ENCODE peak calls at places on chromosomes 2 and 18, in seven cellular contexts. One of them, this sample, is unnamed.

GRCh38 chr2:238123991-238124470 is 14.4 kb upstream of the KLHL30 start:
- DNase-seq in epithelial cell of proximal tubule: no peak
- DNase-seq in mucosa of descending colon: peak; percentile 29
- DNase-seq in GM13976: no peak
- DNase-seq in progenitor cell of endocrine pancreas: no peak
- DNase-seq in CD4-positive, alpha-beta T cell: no peak
- DNase-seq in left ventricle myocardium inferior: no peak
- DNase-seq in this sample: no peak

GRCh38 chr2:189587771-189588170 is 7.2 kb upstream of the SLC40A1 start:
- DNase-seq in epithelial cell of proximal tubule: no peak
- DNase-seq in progenitor cell of endocrine pancreas: no peak
- DNase-seq in CD4-positive, alpha-beta T cell: no peak
- DNase-seq in GM13976: no peak
- DNase-seq in mucosa of descending colon: no peak
- DNase-seq in left ventricle myocardium inferior: no peak
- DNase-seq in this sample: no peak

GRCh38 chr2:29239209-29239960 is 124.2 kb downstream of the CLIP4 start:
- DNase-seq in epithelial cell of proximal tubule: no peak
- DNase-seq in left ventricle myocardium inferior: no peak
- DNase-seq in progenitor cell of endocrine pancreas: no peak
- DNase-seq in GM13976: no peak
- DNase-seq in mucosa of descending colon: no peak
- DNase-seq in CD4-positive, alpha-beta T cell: no peak
- DNase-seq in this sample: no peak

GRCh38 chr18:6521804-6522418 is 107.2 kb upstream of the L3MBTL4 start:
- DNase-seq in CD4-positive, alpha-beta T cell: no peak
- DNase-seq in GM13976: peak; percentile 44
- DNase-seq in mucosa of descending colon: no peak
- DNase-seq in epithelial cell of proximal tubule: peak; percentile 2
- DNase-seq in left ventricle myocardium inferior: no peak
- DNase-seq in progenitor cell of endocrine pancreas: no peak
- DNase-seq in this sample: no peak

GRCh38 chr2:168427451-168427850 is 28.6 kb upstream of the CERS6 start:
- DNase-seq in epithelial cell of proximal tubule: peak; percentile 32
- DNase-seq in mucosa of descending colon: no peak
- DNase-seq in CD4-positive, alpha-beta T cell: no peak
- DNase-seq in progenitor cell of endocrine pancreas: no peak
- DNase-seq in GM13976: no peak
- DNase-seq in left ventricle myocardium inferior: no peak
- DNase-seq in this sample: no peak

GRCh38 chr2:216554286-216554685 is 55.6 kb downstream of the RPL37A start:
- DNase-seq in GM13976: no peak
- DNase-seq in CD4-positive, alpha-beta T cell: no peak
- DNase-seq in left ventricle myocardium inferior: no peak
- DNase-seq in mucosa of descending colon: no peak
- DNase-seq in epithelial cell of proximal tubule: no peak
- DNase-seq in progenitor cell of endocrine pancreas: no peak
- DNase-seq in this sample: no peak

GRCh38 chr2:5673861-5674240 is 18.3 kb upstream of the SOX11 start:
- DNase-seq in left ventricle myocardium inferior: no peak
- DNase-seq in GM13976: no peak
- DNase-seq in progenitor cell of endocrine pancreas: no peak
- DNase-seq in CD4-positive, alpha-beta T cell: no peak
- DNase-seq in mucosa of descending colon: no peak
- DNase-seq in epithelial cell of proximal tubule: no peak
- DNase-seq in this sample: no peak

GRCh38 chr2:144350151-144350802 is 169.6 kb downstream of the ZEB2 start:
- DNase-seq in CD4-positive, alpha-beta T cell: no peak
- DNase-seq in epithelial cell of proximal tubule: no peak
- DNase-seq in left ventricle myocardium inferior: no peak
- DNase-seq in mucosa of descending colon: no peak
- DNase-seq in GM13976: no peak
- DNase-seq in progenitor cell of endocrine pancreas: no peak
- DNase-seq in this sample: no peak

GRCh38 chr18:12304351-12305210 is 3.5 kb upstream of the TUBB6 start:
- DNase-seq in GM13976: no peak
- DNase-seq in CD4-positive, alpha-beta T cell: no peak
- DNase-seq in mucosa of descending colon: no peak
- DNase-seq in progenitor cell of endocrine pancreas: no peak
- DNase-seq in epithelial cell of proximal tubule: no peak
- DNase-seq in left ventricle myocardium inferior: no peak
- DNase-seq in this sample: no peak

GRCh38 chr2:65722028-65722427 is 289.6 kb upstream of the SPRED2 start:
- DNase-seq in left ventricle myocardium inferior: peak; percentile 29
- DNase-seq in CD4-positive, alpha-beta T cell: no peak
- DNase-seq in progenitor cell of endocrine pancreas: peak; percentile 36
- DNase-seq in epithelial cell of proximal tubule: no peak
- DNase-seq in GM13976: no peak
- DNase-seq in mucosa of descending colon: no peak
- DNase-seq in this sample: no peak

GRCh38 chr2:62038980-62039771 is 133.7 kb downstream of the COMMD1 start:
- DNase-seq in mucosa of descending colon: no peak
- DNase-seq in progenitor cell of endocrine pancreas: no peak
- DNase-seq in left ventricle myocardium inferior: no peak
- DNase-seq in GM13976: peak; percentile 83
- DNase-seq in epithelial cell of proximal tubule: peak; percentile 19
- DNase-seq in CD4-positive, alpha-beta T cell: no peak
- DNase-seq in this sample: peak; percentile 64

GRCh38 chr18:26621161-26622026 is 73.0 kb upstream of the KCTD1 start:
- DNase-seq in progenitor cell of endocrine pancreas: peak; percentile 21
- DNase-seq in left ventricle myocardium inferior: peak; percentile 33
- DNase-seq in CD4-positive, alpha-beta T cell: no peak
- DNase-seq in epithelial cell of proximal tubule: no peak
- DNase-seq in mucosa of descending colon: no peak
- DNase-seq in GM13976: peak; percentile 70
- DNase-seq in this sample: peak; percentile 52

GRCh38 chr2:85053802-85054201 is 79.4 kb upstream of the TCF7L1 start:
- DNase-seq in progenitor cell of endocrine pancreas: no peak
- DNase-seq in epithelial cell of proximal tubule: no peak
- DNase-seq in GM13976: no peak
- DNase-seq in left ventricle myocardium inferior: no peak
- DNase-seq in CD4-positive, alpha-beta T cell: no peak
- DNase-seq in mucosa of descending colon: peak; percentile 69
- DNase-seq in this sample: peak; percentile 77

GRCh38 chr2:102337481-102338386 is 17.9 kb upstream of the IL18R1 start:
- DNase-seq in epithelial cell of proximal tubule: no peak
- DNase-seq in left ventricle myocardium inferior: no peak
- DNase-seq in CD4-positive, alpha-beta T cell: no peak
- DNase-seq in GM13976: no peak
- DNase-seq in mucosa of descending colon: no peak
- DNase-seq in progenitor cell of endocrine pancreas: no peak
- DNase-seq in this sample: no peak

GRCh38 chr2:217414429-217414828 is 554.6 kb upstream of the TNP1 start:
- DNase-seq in mucosa of descending colon: no peak
- DNase-seq in left ventricle myocardium inferior: no peak
- DNase-seq in progenitor cell of endocrine pancreas: no peak
- DNase-seq in epithelial cell of proximal tubule: no peak
- DNase-seq in CD4-positive, alpha-beta T cell: no peak
- DNase-seq in GM13976: no peak
- DNase-seq in this sample: no peak

GRCh38 chr2:136253288-136254004 is 135.5 kb upstream of the CXCR4 start:
- DNase-seq in GM13976: no peak
- DNase-seq in progenitor cell of endocrine pancreas: no peak
- DNase-seq in CD4-positive, alpha-beta T cell: no peak
- DNase-seq in epithelial cell of proximal tubule: no peak
- DNase-seq in mucosa of descending colon: no peak
- DNase-seq in left ventricle myocardium inferior: peak; percentile 37
- DNase-seq in this sample: peak; percentile 69

GRCh38 chr2:48541696-48542389 is 11.9 kb downstream of the STON1 start:
- DNase-seq in GM13976: no peak
- DNase-seq in CD4-positive, alpha-beta T cell: no peak
- DNase-seq in epithelial cell of proximal tubule: no peak
- DNase-seq in left ventricle myocardium inferior: no peak
- DNase-seq in mucosa of descending colon: no peak
- DNase-seq in progenitor cell of endocrine pancreas: no peak
- DNase-seq in this sample: no peak

GRCh38 chr2:30707304-30707903 is 99.8 kb downstream of the CAPN13 start:
- DNase-seq in CD4-positive, alpha-beta T cell: no peak
- DNase-seq in left ventricle myocardium inferior: no peak
- DNase-seq in epithelial cell of proximal tubule: no peak
- DNase-seq in mucosa of descending colon: peak; percentile 23
- DNase-seq in GM13976: no peak
- DNase-seq in progenitor cell of endocrine pancreas: no peak
- DNase-seq in this sample: no peak

GRCh38 chr2:6310186-6310909 is 555.4 kb downstream of the CMPK2 start:
- DNase-seq in progenitor cell of endocrine pancreas: no peak
- DNase-seq in GM13976: no peak
- DNase-seq in CD4-positive, alpha-beta T cell: no peak
- DNase-seq in mucosa of descending colon: no peak
- DNase-seq in left ventricle myocardium inferior: no peak
- DNase-seq in epithelial cell of proximal tubule: no peak
- DNase-seq in this sample: no peak

GRCh38 chr2:190313880-190314279 is 5.7 kb downstream of the HIBCH start:
- DNase-seq in epithelial cell of proximal tubule: no peak
- DNase-seq in GM13976: no peak
- DNase-seq in mucosa of descending colon: no peak
- DNase-seq in left ventricle myocardium inferior: no peak
- DNase-seq in CD4-positive, alpha-beta T cell: no peak
- DNase-seq in progenitor cell of endocrine pancreas: no peak
- DNase-seq in this sample: no peak

GRCh38 chr18:74996055-74996454 is 212.9 kb downstream of the PTGR3 start:
- DNase-seq in left ventricle myocardium inferior: no peak
- DNase-seq in progenitor cell of endocrine pancreas: no peak
- DNase-seq in epithelial cell of proximal tubule: no peak
- DNase-seq in CD4-positive, alpha-beta T cell: no peak
- DNase-seq in GM13976: no peak
- DNase-seq in mucosa of descending colon: no peak
- DNase-seq in this sample: no peak

GRCh38 chr2:86336350-86337234 is 834 bp downstream of the REEP1 start:
- DNase-seq in progenitor cell of endocrine pancreas: peak; percentile 22
- DNase-seq in left ventricle myocardium inferior: peak; percentile 21
- DNase-seq in mucosa of descending colon: no peak
- DNase-seq in epithelial cell of proximal tubule: no peak
- DNase-seq in GM13976: no peak
- DNase-seq in CD4-positive, alpha-beta T cell: no peak
- DNase-seq in this sample: no peak

GRCh38 chr18:48534364-48534763 is 4.5 kb upstream of the CTIF start:
- DNase-seq in epithelial cell of proximal tubule: no peak
- DNase-seq in GM13976: no peak
- DNase-seq in progenitor cell of endocrine pancreas: no peak
- DNase-seq in left ventricle myocardium inferior: no peak
- DNase-seq in mucosa of descending colon: no peak
- DNase-seq in CD4-positive, alpha-beta T cell: no peak
- DNase-seq in this sample: no peak

GRCh38 chr18:59823611-59824195 is 76.1 kb upstream of the PMAIP1 start:
- DNase-seq in mucosa of descending colon: no peak
- DNase-seq in left ventricle myocardium inferior: peak; percentile 20
- DNase-seq in epithelial cell of proximal tubule: no peak
- DNase-seq in CD4-positive, alpha-beta T cell: no peak
- DNase-seq in GM13976: peak; percentile 47
- DNase-seq in progenitor cell of endocrine pancreas: peak; percentile 50
- DNase-seq in this sample: no peak

GRCh38 chr2:219128401-219128800 is 32.2 kb downstream of the NHEJ1 start:
- DNase-seq in mucosa of descending colon: no peak
- DNase-seq in CD4-positive, alpha-beta T cell: no peak
- DNase-seq in GM13976: no peak
- DNase-seq in left ventricle myocardium inferior: no peak
- DNase-seq in epithelial cell of proximal tubule: no peak
- DNase-seq in progenitor cell of endocrine pancreas: no peak
- DNase-seq in this sample: no peak
- TF ChIP-seq CTCF in mucosa of descending colon: no peak
- TF ChIP-seq CTCF in CD4-positive, alpha-beta T cell: no peak
- TF ChIP-seq CTCF in GM13976: no peak
- TF ChIP-seq CTCF in left ventricle myocardium inferior: no peak
- TF ChIP-seq CTCF in epithelial cell of proximal tubule: no peak
- TF ChIP-seq CTCF in progenitor cell of endocrine pancreas: no peak
- TF ChIP-seq CTCF in this sample: no peak

DNA sequence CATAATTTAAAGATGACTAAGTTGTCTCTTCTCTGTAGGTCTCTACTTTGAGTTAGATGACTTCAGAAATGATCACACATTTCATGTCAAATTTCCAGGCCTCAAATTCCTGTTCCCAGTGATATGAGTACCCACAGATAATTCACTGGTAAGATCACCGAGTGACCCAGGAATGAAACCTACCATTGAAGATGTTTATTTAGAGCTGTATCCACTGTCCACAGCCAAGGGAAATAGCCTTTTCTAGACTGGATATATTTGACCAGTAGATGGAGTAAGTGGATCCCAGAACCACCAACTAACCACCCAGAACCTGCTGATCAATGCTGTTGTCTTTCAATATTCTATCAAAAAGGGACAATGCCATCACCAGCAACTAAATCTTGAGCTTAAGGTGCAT is 238.8 kb downstream of the SLC8A1 start:
- DNase-seq in CD4-positive, alpha-beta T cell: no peak
- DNase-seq in mucosa of descending colon: no peak
- DNase-seq in epithelial cell of proximal tubule: no peak
- DNase-seq in progenitor cell of endocrine pancreas: no peak
- DNase-seq in GM13976: peak; percentile 6
- DNase-seq in left ventricle myocardium inferior: no peak
- DNase-seq in this sample: no peak
- TF ChIP-seq CTCF in CD4-positive, alpha-beta T cell: no peak
- TF ChIP-seq CTCF in mucosa of descending colon: no peak
- TF ChIP-seq CTCF in epithelial cell of proximal tubule: peak; percentile 69
- TF ChIP-seq CTCF in progenitor cell of endocrine pancreas: peak; percentile 15
- TF ChIP-seq CTCF in GM13976: no peak
- TF ChIP-seq CTCF in left ventricle myocardium inferior: peak; percentile 60
- TF ChIP-seq CTCF in this sample: no peak

DNA sequence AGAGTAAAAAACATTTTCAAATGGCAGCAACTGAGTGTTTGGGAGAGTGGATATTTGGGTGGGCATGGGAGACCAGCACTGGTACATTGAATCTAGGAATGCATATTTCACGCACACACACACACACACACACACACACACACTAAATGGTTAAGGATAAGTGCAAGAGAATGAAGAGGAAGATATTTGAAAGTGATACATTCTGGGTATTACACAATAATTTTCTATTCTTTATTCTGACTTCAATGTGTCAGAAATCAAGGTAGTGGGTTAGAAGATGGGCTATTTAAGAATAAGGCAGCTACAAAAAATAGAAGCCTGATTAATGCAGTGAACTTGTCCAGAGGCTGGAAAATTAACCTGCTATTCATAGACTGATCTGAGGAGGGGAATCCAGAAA is 577.0 kb downstream of the TMEM182 start:
- DNase-seq in mucosa of descending colon: no peak
- DNase-seq in epithelial cell of proximal tubule: no peak
- DNase-seq in GM13976: no peak
- DNase-seq in progenitor cell of endocrine pancreas: no peak
- DNase-seq in CD4-positive, alpha-beta T cell: no peak
- DNase-seq in left ventricle myocardium inferior: no peak
- DNase-seq in this sample: no peak
- TF ChIP-seq CTCF in mucosa of descending colon: no peak
- TF ChIP-seq CTCF in epithelial cell of proximal tubule: no peak
- TF ChIP-seq CTCF in GM13976: no peak
- TF ChIP-seq CTCF in progenitor cell of endocrine pancreas: no peak
- TF ChIP-seq CTCF in CD4-positive, alpha-beta T cell: no peak
- TF ChIP-seq CTCF in left ventricle myocardium inferior: no peak
- TF ChIP-seq CTCF in this sample: no peak

DNA sequence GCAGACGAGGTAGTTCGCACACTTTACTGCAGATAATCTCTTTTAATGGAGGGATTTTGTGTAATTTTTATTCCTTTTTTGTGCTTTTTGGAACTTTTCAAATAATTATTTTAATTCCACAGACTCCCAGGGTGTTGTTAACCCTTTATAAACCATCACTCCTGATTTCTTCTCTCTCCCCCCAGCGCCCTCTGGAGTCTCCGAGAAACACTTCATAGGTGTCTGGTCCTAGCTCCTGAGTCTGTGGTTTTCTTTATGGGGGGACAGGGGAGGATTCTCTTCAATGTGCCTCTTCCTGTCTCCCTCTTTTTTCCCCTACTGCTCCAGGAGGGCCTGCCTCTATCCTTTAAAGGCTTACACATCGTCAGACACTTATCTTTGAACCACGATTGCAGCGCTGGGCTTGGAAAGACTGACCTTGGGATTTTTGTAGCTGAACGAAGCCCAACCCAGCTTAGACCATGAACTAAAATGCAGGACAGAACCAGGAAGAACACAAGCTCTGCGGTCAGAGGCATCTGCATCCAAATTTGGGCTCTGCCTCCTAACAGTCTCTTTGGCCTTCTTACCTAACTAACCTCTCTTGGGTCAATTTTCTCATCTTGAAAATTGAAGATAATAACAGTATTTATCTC is 7.1 kb upstream of the PKDCC start:
- DNase-seq in GM13976: no peak
- DNase-seq in left ventricle myocardium inferior: no peak
- DNase-seq in CD4-positive, alpha-beta T cell: no peak
- DNase-seq in epithelial cell of proximal tubule: no peak
- DNase-seq in mucosa of descending colon: no peak
- DNase-seq in progenitor cell of endocrine pancreas: no peak
- DNase-seq in this sample: no peak
- TF ChIP-seq CTCF in GM13976: no peak
- TF ChIP-seq CTCF in left ventricle myocardium inferior: no peak
- TF ChIP-seq CTCF in CD4-positive, alpha-beta T cell: no peak
- TF ChIP-seq CTCF in epithelial cell of proximal tubule: no peak
- TF ChIP-seq CTCF in mucosa of descending colon: no peak
- TF ChIP-seq CTCF in progenitor cell of endocrine pancreas: peak; percentile 15
- TF ChIP-seq CTCF in this sample: no peak